ENCODE peak calls at places on chromosomes 16 and 17, in five cellular contexts. Q, N, W, C and H are unnamed samples.

GRCh38 chr17:82330322-82331239 is 3.0 kb downstream of the SECTM1 start:
- DNase-seq in W (no peak), C (peak), Q (peak), N (no peak), H (no peak)

GRCh38 chr16:4404247-4404966 is 12.0 kb downstream of the CORO7 start:
- DNase-seq in Q (no peak), N (no peak), C (peak), W (peak), H (peak)

GRCh38 chr17:80738406-80738805 is 193.8 kb downstream of the RPTOR start:
- DNase-seq in C (no peak), N (no peak), W (no peak), Q (no peak), H (no peak)

GRCh38 chr16:4015275-4015990 is 100.8 kb downstream of the ADCY9 start:
- DNase-seq in W (no peak), Q (no peak), C (peak), N (no peak), H (no peak)

GRCh38 chr17:79902146-79902791 is 63.0 kb upstream of the CBX4 start:
- DNase-seq in N (no peak), C (no peak), W (peak), Q (no peak), H (no peak)

GRCh38 chr16:72149676-72150464 is 22.1 kb downstream of the PMFBP1 start:
- DNase-seq in N (no peak), Q (no peak), C (no peak), W (peak), H (peak)

GRCh38 chr17:80945736-80946135 is 45.9 kb upstream of the CHMP6 start:
- DNase-seq in Q (no peak), W (no peak), N (no peak), C (no peak), H (no peak)

GRCh38 chr16:27840311-27841060 is 223.0 kb downstream of the GSG1L start:
- DNase-seq in N (no peak), W (no peak), Q (no peak), C (no peak), H (peak)

GRCh38 chr17:627051-627450 is 87.6 kb downstream of the VPS53 start:
- DNase-seq in W (peak), N (no peak), C (no peak), Q (no peak), H (no peak)

GRCh38 chr17:15393414-15393813 is 52.0 kb upstream of the TEKT3 start:
- DNase-seq in Q (no peak), C (no peak), W (no peak), N (no peak), H (no peak)

GRCh38 chr17:68456529-68457167 is 648 bp downstream of the WIPI1 start:
- DNase-seq in C (peak), N (peak), W (peak), Q (peak), H (peak)

GRCh38 chr16:27529962-27530361 is 19.8 kb downstream of the GTF3C1 start:
- DNase-seq in Q (peak), W (no peak), C (peak), N (no peak), H (no peak)

GRCh38 chr17:74761419-74761818 is 13.0 kb downstream of the NHERF1 start:
- DNase-seq in N (no peak), W (no peak), C (no peak), Q (no peak), H (no peak)

GRCh38 chr17:6831662-6832263 is at the start of gene TEKT1:
- DNase-seq in C (peak), W (peak), Q (peak), N (peak), H (peak)

GRCh38 chr16:57422026-57422944 is 17.7 kb downstream of the CCL17 start:
- DNase-seq in Q (peak), N (no peak), W (peak), C (peak), H (peak)

GRCh38 chr17:77884019-77884418 is 74.5 kb upstream of the TNRC6C start:
- DNase-seq in C (peak), Q (peak), N (peak), W (peak), H (peak)

GRCh38 chr17:56009795-56010715 is 143.2 kb upstream of the ANKFN1 start:
- DNase-seq in N (peak), Q (peak), C (no peak), W (peak), H (peak)

GRCh38 chr17:75188614-75189013 is 5.9 kb upstream of the SUMO2 start:
- DNase-seq in W (no peak), Q (no peak), N (no peak), C (no peak), H (no peak)

DNA sequence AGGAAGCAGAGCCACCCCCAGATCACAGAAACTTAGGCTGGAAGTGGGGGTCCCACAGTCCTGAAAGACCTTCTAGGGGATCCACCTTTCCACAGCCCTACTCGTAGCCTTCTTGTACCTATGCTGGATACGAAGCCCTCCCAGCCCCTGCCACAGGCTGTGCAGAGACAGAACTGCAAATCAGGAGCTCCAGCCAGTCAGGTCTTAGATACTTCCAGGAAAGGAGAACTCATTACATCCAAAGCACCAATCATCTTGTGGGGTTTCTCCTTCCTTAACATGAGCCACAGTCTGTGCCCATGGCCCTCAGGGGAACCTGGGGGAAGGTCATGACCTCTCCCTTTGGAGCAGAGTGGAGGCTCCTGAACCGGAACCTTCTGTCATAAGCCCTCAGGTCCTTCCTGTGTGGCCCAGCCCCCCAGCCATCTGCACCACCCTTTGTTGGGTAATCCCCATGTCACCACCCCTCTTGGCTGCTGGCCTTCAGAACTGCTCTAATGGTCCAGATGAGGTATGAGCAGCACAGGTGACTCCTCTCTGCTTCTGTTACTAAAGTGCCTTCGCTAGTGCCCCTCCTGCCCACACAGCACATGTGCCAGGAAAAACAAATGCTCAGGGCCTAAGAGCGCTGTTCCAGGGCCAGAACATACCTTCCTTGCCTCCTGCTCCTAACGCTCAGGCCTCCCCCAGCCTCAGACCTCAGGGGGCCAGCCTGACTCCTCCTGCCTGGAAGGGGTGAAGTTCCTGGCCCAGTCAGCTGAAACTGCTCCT is 14.6 kb downstream of the SRCIN1 start:
- DNase-seq in W (peak), Q (no peak), N (no peak), C (no peak), H (no peak)
- H3K9ac ChIP-seq in W (no peak), Q (no peak), N (no peak), C (no peak), H (no peak)

DNA sequence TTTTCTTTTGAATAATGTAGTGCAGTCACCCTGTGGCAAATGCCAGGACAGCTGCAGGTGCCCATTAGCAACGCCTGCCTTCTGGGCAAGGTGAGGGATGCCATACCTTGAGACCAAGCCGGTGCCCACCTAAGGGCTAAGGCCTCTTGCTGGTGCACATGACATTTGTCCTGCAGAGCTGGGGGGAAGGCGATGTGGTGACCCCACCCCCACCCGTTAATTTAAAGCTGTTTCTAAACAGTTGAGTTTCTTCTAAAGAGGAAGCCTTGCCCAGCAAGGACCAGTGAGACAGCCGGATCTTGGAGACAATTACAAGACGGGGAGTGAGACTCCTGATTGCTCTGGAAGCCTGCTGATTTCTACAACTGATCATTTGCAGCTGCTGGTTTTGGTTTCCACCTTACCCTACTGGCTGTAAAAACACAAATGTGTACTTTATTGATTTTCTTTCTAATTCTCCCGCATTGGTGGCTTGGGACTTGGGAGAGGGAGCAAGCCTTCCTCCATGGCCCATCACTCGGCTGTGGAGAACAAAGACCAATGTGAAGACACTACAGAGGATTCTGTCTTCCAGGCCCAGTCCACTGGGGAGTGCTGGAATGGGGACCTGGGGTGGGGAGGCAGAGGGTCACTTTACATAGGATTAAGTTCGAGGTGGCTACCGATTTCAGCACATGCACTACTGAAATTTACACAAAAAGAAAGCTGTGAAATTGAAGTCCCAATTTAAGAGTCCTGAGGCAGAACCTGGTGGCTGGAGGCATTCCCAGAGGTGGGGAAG is 2.7 kb downstream of the CDK5R1 start:
- DNase-seq in Q (no peak), N (no peak), W (no peak), C (no peak), H (no peak)
- H3K27ac ChIP-seq in Q (no peak), N (no peak), W (no peak), C (no peak), H (no peak)

DNA sequence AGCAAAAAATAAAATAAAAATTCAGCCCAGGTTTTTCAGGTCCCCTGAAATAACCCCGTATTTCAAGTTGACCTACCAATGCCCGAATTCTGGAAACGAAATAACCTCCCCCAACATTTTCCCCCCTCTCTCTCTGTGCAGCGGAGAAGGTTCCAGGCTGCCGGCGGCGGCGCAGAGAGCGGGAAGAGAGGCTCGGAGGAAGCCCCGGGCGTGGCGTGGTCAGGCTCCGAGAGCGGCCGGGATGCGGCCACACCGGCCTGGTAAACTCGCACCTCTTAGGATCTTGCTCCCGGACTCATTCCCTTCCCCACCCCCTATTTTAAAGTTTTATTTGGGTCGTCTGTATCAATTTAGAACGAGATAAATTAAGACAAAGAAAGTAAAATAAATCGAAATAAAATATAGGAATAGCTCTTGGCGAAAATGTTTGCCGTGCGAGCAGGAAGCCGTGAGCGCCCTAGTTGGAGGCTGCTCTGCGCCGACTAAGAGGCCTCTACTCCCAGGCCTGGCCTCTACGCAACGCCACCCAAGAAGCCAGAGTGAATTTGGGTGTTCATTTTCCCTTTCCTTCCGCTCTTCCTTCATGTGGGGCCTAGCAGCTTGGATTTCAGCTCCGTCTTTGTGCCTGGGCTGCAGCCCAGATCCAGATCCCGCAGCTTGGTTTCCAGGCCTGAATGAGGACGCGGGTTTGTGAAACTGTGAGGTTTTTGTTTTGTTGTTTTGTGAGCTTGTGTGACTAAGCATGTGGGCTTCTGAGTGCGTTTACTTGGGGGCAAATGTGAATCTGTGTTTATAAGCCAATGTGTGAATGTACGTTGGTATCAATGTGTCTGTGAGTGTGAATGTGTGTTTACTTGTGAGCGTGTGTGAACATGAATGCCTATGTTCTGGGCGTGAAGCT is 1.5 kb upstream of the HOXB6 start:
- DNase-seq in W (no peak), N (no peak), Q (no peak), C (peak), H (no peak)
- H2BK15ac ChIP-seq in W (no peak), N (no peak), Q (no peak), C (peak), H (no peak)

GRCh38 chr17:12790806-12791148 is 1.5 kb downstream of the ARHGAP44 start:
- DNase-seq in W (peak), Q (no peak), C (no peak), N (no peak), H (no peak)

GRCh38 chr17:12794919-12795517 is 5.7 kb downstream of the ARHGAP44 start:
- DNase-seq in W (no peak), C (no peak), Q (no peak), N (no peak), H (no peak)

GRCh38 chr17:12789976-12790805 is 893 bp downstream of the ARHGAP44 start:
- DNase-seq in C (no peak), N (peak), W (peak), Q (no peak), H (peak)

DNA sequence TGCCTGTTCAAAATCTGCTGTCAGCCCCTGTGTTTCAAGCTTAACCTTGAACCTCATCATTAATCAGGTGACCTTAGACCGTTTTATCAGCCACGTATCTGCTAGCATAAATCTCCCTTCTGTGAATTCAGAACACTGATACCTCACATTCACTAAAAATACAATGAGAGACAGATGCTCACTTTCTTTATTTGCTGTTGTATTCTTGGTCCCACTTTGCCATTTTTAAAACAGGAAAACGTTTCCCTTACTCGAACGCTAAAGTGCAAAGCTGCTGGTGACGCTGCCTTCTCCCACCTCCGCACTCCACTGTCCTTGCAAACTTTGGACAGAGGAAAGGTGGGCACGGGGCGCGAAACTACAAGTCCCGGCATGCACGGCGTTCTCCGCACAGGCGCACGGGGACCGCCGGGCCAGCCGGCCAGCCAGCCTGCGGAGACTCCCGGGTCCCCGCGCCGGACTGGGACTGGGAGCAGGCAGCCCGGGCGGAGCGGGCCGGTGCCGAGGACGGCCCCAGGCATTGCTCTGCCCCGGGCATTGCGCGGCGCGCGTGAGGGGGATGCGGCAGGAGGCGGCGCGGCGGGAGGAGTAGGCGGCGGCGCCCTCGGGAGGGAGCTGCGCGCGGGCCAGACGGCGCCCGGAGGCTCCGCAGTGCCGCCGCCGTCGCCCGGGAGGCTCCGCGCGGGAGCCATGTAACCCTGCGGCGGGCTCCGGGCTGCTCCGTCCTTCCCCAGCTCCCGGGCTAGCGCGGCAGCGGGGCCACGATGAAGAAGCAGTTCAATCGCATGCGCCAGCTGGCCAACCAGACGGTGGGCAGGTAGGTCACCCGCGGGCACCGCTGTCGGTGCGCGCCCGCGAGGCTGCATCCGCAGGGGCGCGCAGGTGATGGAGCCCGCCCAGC is at the start of gene ARHGAP44:
- DNase-seq in N (peak), W (peak), C (peak), Q (peak), H (peak)
- H3K9ac ChIP-seq in N (peak), W (peak), C (peak), Q (peak), H (peak)